ENCODE peak calls at places on chromosomes 1 and 21, in four cellular contexts. T is astrocyte of the spinal cord, P is progenitor cell of endocrine pancreas, I is tibial artery. B is an unnamed sample.

GRCh38 chr1:78840447-78841251 is 165.9 kb downstream of the ADGRL4 start:
- DNase-seq in T (peak), P (no peak), I (no peak), B (no peak)

GRCh38 chr1:45411510-45411899 is 71.3 kb upstream of the MUTYH start:
- DNase-seq in T (no peak), P (no peak), I (no peak), B (no peak)

GRCh38 chr1:6785721-6786505 is 659 bp downstream of the CAMTA1 start:
- DNase-seq in T (peak), P (peak), I (peak), B (peak)

GRCh38 chr1:84653130-84653680 is 37.1 kb downstream of the SSX2IP start:
- DNase-seq in T (peak), P (no peak), I (no peak), B (no peak)

GRCh38 chr1:38860464-38860816 is 868 bp upstream of the RRAGC start:
- DNase-seq in T (peak), P (no peak), I (no peak), B (no peak)

GRCh38 chr1:230705289-230706019 is 8.5 kb downstream of the AGT start:
- DNase-seq in T (no peak), P (no peak), I (no peak), B (no peak)

GRCh38 chr1:206705187-206705586 is 20.5 kb downstream of the MAPKAPK2 start:
- DNase-seq in T (peak), P (no peak), I (peak), B (no peak)

GRCh38 chr1:35202048-35202719 is 9.2 kb upstream of the SFPQ start:
- DNase-seq in T (peak), P (peak), I (peak), B (peak)

GRCh38 chr21:42781150-42781980 is 98.0 kb downstream of the WDR4 start:
- DNase-seq in T (no peak), P (peak), I (no peak), B (no peak)

GRCh38 chr21:39216290-39216689 is 33.0 kb upstream of the PSMG1 start:
- DNase-seq in T (no peak), P (no peak), I (no peak), B (no peak)

GRCh38 chr1:206517784-206518183 is 10.5 kb downstream of the RASSF5 start:
- DNase-seq in T (no peak), P (no peak), I (no peak), B (no peak)

GRCh38 chr1:56564615-56565014 is 14.7 kb downstream of the PLPP3 start:
- DNase-seq in T (no peak), P (no peak), I (no peak), B (no peak)

GRCh38 chr1:94101613-94101940 is 19.4 kb downstream of the ABCA4 start:
- DNase-seq in T (no peak), P (no peak), I (no peak), B (no peak)

GRCh38 chr1:119209943-119210342 is 69.5 kb upstream of the WARS2 start:
- DNase-seq in T (peak), P (no peak), I (no peak), B (no peak)

GRCh38 chr1:168223681-168224515 is 1.9 kb upstream of the SFT2D2 start:
- DNase-seq in T (peak), P (no peak), I (no peak), B (no peak)

GRCh38 chr1:112304151-112304550 is 91.9 kb upstream of the CTTNBP2NL start:
- DNase-seq in T (no peak), P (no peak), I (no peak), B (no peak)

GRCh38 chr1:113192242-113192641 is 119.2 kb downstream of the LRIG2 start:
- DNase-seq in T (no peak), P (no peak), I (no peak), B (no peak)

GRCh38 chr1:220370041-220370700 is 97.9 kb upstream of the RAB3GAP2 start:
- DNase-seq in T (peak), P (no peak), I (no peak), B (no peak)

GRCh38 chr1:222042120-222042519 is 300.2 kb upstream of the DUSP10 start:
- DNase-seq in T (peak), P (no peak), I (no peak), B (no peak)

GRCh38 chr1:11707621-11708276 is 16.2 kb downstream of the DRAXIN start:
- DNase-seq in T (no peak), P (no peak), I (no peak), B (no peak)

GRCh38 chr21:25906554-25906953 is 171.8 kb downstream of the GABPA start:
- DNase-seq in T (no peak), P (no peak), I (no peak), B (no peak)

GRCh38 chr1:181159451-181160151 is 71.1 kb downstream of the IER5 start:
- DNase-seq in T (peak), P (no peak), I (no peak), B (no peak)

GRCh38 chr1:234699795-234700665 is 90.1 kb upstream of the IRF2BP2 start:
- DNase-seq in T (peak), P (no peak), I (no peak), B (no peak)

GRCh38 chr1:34684246-34684645 is 70.6 kb upstream of the GJB5 start:
- DNase-seq in T (no peak), P (no peak), I (no peak), B (no peak)

GRCh38 chr1:56448937-56449336 is 130.4 kb downstream of the PLPP3 start:
- DNase-seq in T (no peak), P (no peak), I (no peak), B (no peak)

GRCh38 chr1:12595839-12596821 is 21.9 kb downstream of the DHRS3 start:
- DNase-seq in T (peak), P (peak), I (peak), B (no peak)

GRCh38 chr1:234544094-234544579 is 65.2 kb upstream of the TARBP1 start:
- DNase-seq in T (peak), P (no peak), I (peak), B (no peak)

GRCh38 chr1:43590389-43590788 is 59.6 kb upstream of the KDM4A start:
- DNase-seq in T (no peak), P (no peak), I (no peak), B (no peak)

GRCh38 chr1:234069760-234070159 is 165.3 kb downstream of the SLC35F3 start:
- DNase-seq in T (no peak), P (no peak), I (no peak), B (no peak)

GRCh38 chr1:67371043-67371442 is 59.2 kb downstream of the SERBP1 start:
- DNase-seq in T (no peak), P (no peak), I (no peak), B (no peak)

GRCh38 chr1:29230204-29230552 is 556 bp downstream of the MECR start:
- DNase-seq in T (no peak), P (no peak), I (no peak), B (no peak)

GRCh38 chr1:234730542-234731370 is 120.8 kb upstream of the IRF2BP2 start:
- DNase-seq in T (no peak), P (no peak), I (no peak), B (peak)

GRCh38 chr1:204889681-204890373 is 19.2 kb downstream of the NFASC start:
- DNase-seq in T (no peak), P (no peak), I (no peak), B (no peak)

GRCh38 chr21:34692458-34693020 is 23.7 kb downstream of the CLIC6 start:
- DNase-seq in T (no peak), P (no peak), I (no peak), B (no peak)

GRCh38 chr1:186152227-186152944 is 222.7 kb downstream of the TPR start:
- DNase-seq in T (peak), P (no peak), I (no peak), B (no peak)

GRCh38 chr1:246609632-246610031 is 43.4 kb downstream of the CNST start:
- DNase-seq in T (no peak), P (no peak), I (no peak), B (no peak)

GRCh38 chr1:203776636-203777035 is 11.7 kb downstream of the LAX1 start:
- DNase-seq in T (no peak), P (no peak), I (no peak), B (no peak)
- TF ChIP-seq CTCF in T (peak), P (no peak), I (peak), B (no peak)

GRCh38 chr1:198275598-198275997 is 118.8 kb downstream of the NEK7 start:
- DNase-seq in T (no peak), P (no peak), I (no peak), B (no peak)
- TF ChIP-seq CTCF in T (no peak), P (no peak), I (no peak), B (no peak)

GRCh38 chr1:18556364-18556763 is 74.3 kb upstream of the PAX7 start:
- DNase-seq in T (no peak), P (no peak), I (no peak), B (no peak)
- TF ChIP-seq CTCF in T (peak), P (peak), I (no peak), B (no peak)

DNA sequence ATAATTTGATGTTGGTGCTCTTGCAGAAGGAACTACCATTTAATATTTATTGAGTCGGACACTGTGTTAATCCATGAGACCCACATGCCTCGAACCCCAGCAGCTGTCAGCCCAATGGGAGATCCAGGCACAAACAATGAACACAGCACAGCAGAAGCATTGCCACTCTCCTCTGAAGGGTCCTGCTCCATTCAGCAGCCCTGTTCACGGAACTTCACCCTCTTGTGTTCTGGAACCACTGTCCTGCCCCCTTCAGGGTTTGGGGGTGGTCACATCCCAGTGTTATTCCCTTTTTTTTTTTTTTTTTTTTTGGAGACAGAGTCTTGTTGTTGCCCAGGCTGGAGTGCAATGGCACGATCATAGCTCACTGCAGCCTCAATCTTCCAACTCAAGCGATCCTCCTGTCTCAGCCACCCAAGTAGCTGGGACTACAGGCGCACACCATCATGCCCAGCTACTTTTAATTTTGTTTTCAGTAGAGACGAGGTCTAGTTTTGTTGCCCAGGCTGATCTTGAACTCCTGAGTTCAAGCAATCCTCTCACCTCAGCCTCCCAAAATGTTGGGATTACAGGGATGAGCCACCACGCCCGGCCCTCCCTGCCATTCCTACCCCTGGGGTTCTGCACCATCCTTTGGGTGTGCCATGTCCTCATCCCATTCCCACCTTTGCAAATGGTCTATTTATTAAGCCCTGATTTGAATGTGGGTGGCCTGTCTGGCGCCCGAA is 70.2 kb downstream of the EVA1C start:
- DNase-seq in T (no peak), P (no peak), I (no peak), B (no peak)
- TF ChIP-seq CTCF in T (no peak), P (no peak), I (no peak), B (no peak)

GRCh38 chr21:30605968-30606367 is 5.1 kb downstream of the KRTAP22-1 start:
- DNase-seq in T (no peak), P (no peak), I (no peak), B (no peak)
- TF ChIP-seq CTCF in T (no peak), P (no peak), I (no peak), B (no peak)

DNA sequence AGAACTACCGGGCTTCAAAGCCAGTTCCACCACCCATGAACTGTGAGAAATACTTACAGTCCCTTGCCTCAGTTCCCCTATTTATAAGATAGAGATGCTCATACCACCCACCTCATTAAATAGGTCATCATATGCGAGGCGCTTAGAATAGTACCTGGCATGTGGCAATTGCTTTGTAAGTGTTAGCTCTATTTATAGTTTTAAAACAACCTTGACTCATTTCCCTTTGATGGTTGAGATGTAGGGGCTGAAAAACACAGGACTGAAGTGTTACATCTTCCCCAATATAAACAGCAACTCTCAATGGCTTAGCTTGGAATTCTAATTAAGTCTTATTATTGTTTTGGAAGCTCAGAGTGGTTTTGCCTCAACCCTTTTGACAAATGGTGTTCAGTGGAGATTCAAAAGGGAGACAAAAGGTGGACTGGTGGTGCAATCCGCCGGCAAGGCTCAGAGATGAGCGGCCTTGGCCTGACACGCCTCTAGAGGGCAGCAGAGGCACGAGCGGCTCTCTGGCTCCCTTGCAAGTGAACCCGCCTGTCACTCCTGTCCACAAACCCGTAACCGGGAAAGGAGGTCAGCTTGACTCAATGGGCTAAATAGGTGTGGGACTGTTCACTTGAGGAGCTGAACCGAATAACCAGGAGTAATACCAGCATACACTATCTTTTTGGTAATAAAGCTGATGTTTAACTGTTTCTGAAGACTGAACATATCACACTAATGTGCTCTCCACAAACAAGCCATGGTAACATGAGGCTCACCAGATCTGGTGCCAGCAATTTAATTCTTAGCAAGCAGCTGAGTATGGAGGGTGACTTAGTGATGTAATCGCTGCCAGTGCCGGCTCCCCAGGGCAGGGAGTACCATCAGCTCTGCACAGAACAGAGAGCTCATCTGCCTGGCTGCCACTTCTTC is 19.5 kb upstream of the SMYD2 start:
- DNase-seq in T (peak), P (peak), I (peak), B (peak)
- TF ChIP-seq CTCF in T (peak), P (peak), I (peak), B (peak)

GRCh38 chr1:201546093-201546492 is 7.2 kb downstream of the NAV1 start:
- DNase-seq in T (no peak), P (no peak), I (no peak), B (no peak)
- TF ChIP-seq CTCF in T (no peak), P (peak), I (no peak), B (no peak)

GRCh38 chr1:2526824-2527552 is 592 bp upstream of the PANK4 start:
- DNase-seq in T (peak), P (no peak), I (peak), B (no peak)

GRCh38 chr1:2527553-2527860 is 1.1 kb upstream of the PANK4 start:
- DNase-seq in T (no peak), P (no peak), I (no peak), B (no peak)

GRCh38 chr1:2528016-2528415 is 1.6 kb upstream of the PANK4 start:
- DNase-seq in T (no peak), P (no peak), I (peak), B (no peak)

GRCh38 chr1:2525524-2525895 is 886 bp downstream of the PANK4 start:
- DNase-seq in T (no peak), P (no peak), I (no peak), B (no peak)

DNA sequence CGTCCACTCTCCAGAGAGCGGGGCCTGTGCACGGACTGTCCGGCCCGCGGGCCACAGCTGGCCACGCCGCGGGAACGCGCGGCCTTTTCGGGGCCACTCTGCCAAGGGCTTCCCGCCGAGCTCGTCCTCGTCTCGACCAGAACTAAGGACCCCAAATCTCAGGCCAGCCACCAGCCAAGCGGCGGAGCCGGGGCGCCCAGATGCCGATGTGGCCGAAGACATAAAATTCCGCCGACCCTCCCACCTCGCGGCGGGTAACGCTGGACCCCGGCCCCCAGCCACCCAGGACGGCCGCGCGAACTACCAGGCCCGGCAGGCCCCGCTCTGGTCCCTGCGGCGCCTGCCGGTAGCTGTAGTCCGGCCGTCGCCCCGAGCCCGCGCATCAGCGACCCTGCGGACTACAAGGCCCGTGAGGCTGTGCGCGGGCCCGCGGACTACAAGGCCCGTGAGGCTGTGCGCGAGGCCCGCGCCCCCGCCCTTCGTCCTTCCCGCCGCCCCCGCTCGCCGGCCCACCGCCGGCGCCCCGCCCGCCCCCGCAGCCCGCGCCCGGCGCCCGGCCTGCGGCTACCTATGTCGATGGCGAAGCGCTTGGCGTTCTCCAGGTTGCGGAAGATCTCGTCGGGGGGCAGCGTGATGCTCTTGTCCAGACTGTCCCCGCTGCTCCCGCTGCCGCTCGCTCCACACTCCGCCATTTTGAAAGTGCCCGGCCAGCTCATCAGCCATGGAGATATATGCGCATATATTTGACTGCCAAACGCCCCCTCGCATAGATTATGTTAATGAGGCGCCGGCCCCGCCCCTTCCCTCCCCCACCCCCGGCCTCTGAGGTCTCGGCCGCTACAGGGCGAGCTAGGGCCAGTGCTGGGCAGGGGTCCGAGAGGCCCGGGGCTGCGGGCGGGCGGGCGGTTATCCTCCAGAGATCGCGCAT is at the start of gene PANK4:
- DNase-seq in T (peak), P (peak), I (peak), B (peak)
- TF ChIP-seq CTCF in T (no peak), P (peak), I (no peak), B (no peak)

GRCh38 chr1:100750002-100750885 is 30.7 kb downstream of the VCAM1 start:
- DNase-seq in T (no peak), P (no peak), I (no peak), B (no peak)
- TF ChIP-seq CTCF in T (no peak), P (no peak), I (no peak), B (no peak)

DNA sequence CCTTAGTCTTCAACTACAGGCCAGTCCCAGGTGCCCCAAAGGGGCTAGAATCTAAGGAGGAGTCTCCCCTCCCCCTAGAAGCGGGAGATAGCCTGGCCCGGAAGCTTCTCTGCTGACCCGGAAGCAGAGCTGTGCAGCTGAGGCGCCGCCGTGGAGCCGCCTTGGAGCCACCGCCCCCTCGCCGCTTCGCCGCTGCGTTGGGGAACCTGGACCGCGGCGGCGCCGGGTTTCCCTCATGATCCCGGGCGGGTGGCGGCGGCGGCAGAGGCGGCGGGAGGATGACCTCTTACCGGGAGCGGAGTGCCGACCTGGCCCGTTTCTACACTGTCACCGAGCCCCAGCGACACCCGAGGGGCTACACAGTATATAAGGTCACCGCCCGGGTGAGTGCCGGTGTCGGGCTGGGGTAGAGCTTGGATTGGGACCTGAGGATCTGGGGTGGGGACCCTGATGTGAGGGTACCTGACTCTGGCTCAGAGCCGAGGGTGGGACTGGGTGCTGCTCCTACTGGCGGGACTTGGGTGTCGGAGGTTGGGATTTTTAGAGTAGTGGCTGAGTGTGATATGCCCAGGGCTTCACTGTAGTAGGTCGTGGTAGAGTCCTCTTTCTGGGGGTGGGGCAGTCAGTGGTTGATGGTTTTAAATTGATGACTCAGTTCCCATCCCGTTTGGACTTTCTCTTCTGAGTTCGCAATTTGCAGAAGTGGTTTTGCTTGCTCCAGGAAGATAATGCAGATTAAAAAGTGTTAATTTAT is at the start of gene RPS6KC1:
- DNase-seq in T (peak), P (peak), I (peak), B (peak)
- TF ChIP-seq CTCF in T (peak), P (peak), I (no peak), B (no peak)

B was measured in activated B cell treated with CpG ODN at 0.5 μM for 24 hours.